ENCODE peak calls at places on chromosomes 4 and X, in five cellular contexts. O is HCT116, Q is MM.1S, F is SK-N-SH, A is left lung. T is an unnamed sample. For H3K4me1, the result is how much of the 10 kb centered on the place peaks cover.

GRCh38 chrX:18101087-18101486 is 119.6 kb downstream of the BEND2 start:
- DNase-seq in F (no peak), Q (no peak), O (no peak), A (no peak), T (no peak)

GRCh38 chr4:177008071-177008835 is 215.5 kb upstream of the VEGFC start:
- DNase-seq in F (no peak), O (no peak), Q (no peak), A (no peak), T (no peak)

GRCh38 chr4:7190668-7191545 is 1.4 kb upstream of the SORCS2 start:
- DNase-seq in A (no peak), Q (no peak), O (no peak), F (no peak), T (no peak)

GRCh38 chrX:31931225-31931624 is 859.4 kb upstream of the FTHL17 start:
- DNase-seq in F (no peak), Q (no peak), O (no peak), A (no peak), T (no peak)

GRCh38 chrX:45596190-45596808 is 395.6 kb upstream of the DIPK2B start:
- DNase-seq in F (no peak), A (no peak), Q (no peak), O (no peak), T (no peak)

GRCh38 chrX:77070108-77070918 is 376.9 kb upstream of the FGF16 start:
- DNase-seq in Q (no peak), O (no peak), F (no peak), A (no peak), T (no peak)

GRCh38 chr4:74190332-74190731 is 32.4 kb downstream of the MTHFD2L start:
- DNase-seq in O (no peak), Q (no peak), F (no peak), A (no peak), T (no peak)

GRCh38 chr4:7772708-7773385 is 166.8 kb downstream of the AFAP1 start:
- DNase-seq in Q (no peak), O (no peak), F (no peak), A (no peak), T (no peak)

GRCh38 chr4:154574311-154574710 is 11.5 kb downstream of the FGB start:
- DNase-seq in Q (no peak), O (no peak), F (no peak), A (no peak), T (no peak)

GRCh38 chrX:134603806-134604700 is 54.2 kb downstream of the PLAC1 start:
- DNase-seq in A (no peak), O (peak), F (no peak), Q (no peak), T (no peak)

GRCh38 chr4:36241771-36242170 is 2.5 kb downstream of the ARAP2 start:
- DNase-seq in O (no peak), F (no peak), Q (peak), A (no peak), T (no peak)

GRCh38 chr4:162485486-162485885 is 321.7 kb upstream of the FSTL5 start:
- DNase-seq in A (no peak), Q (no peak), O (no peak), F (no peak), T (no peak)

GRCh38 chrX:38664285-38664684 is 102.9 kb downstream of the TSPAN7 start:
- DNase-seq in O (peak), Q (peak), F (peak), A (no peak), T (no peak)

GRCh38 chrX:153598541-153599191 is at the start of gene CCNQ:
- DNase-seq in Q (peak), O (no peak), A (no peak), F (peak), T (no peak)

GRCh38 chr4:106315476-106315967 is 487 bp downstream of the TBCK start:
- DNase-seq in F (no peak), O (no peak), Q (peak), A (no peak), T (no peak)

GRCh38 chrX:23797371-23798128 is 14.6 kb downstream of the SAT1 start:
- DNase-seq in Q (no peak), O (no peak), F (no peak), A (no peak), T (no peak)

GRCh38 chr4:7367361-7367760 is 67.4 kb downstream of the PSAPL1 start:
- DNase-seq in O (no peak), A (peak), F (no peak), Q (no peak), T (no peak)

GRCh38 chr4:158327525-158327924 is 117.2 kb downstream of the TMEM144 start:
- DNase-seq in O (no peak), A (no peak), Q (no peak), F (no peak), T (no peak)

GRCh38 chr4:26819026-26819425 is 41.6 kb upstream of the STIM2 start:
- DNase-seq in O (no peak), A (no peak), Q (no peak), F (no peak), T (no peak)

GRCh38 chr4:97105716-97106115 is 1037.6 kb downstream of the STPG2 start:
- DNase-seq in A (no peak), F (no peak), Q (no peak), O (no peak), T (no peak)

GRCh38 chrX:47831788-47832187 is 4.9 kb upstream of the ZNF81 start:
- DNase-seq in O (peak), F (peak), Q (peak), A (no peak), T (no peak)

GRCh38 chr4:6418193-6418755 is 54.1 kb downstream of the PPP2R2C start:
- DNase-seq in F (no peak), O (no peak), Q (no peak), A (peak), T (no peak)

GRCh38 chr4:8506373-8507250 is 66.0 kb downstream of the TRMT44 start:
- DNase-seq in A (no peak), O (no peak), Q (no peak), F (no peak), T (no peak)

GRCh38 chrX:19879742-19880378 is 7.5 kb downstream of the SH3KBP1 start:
- DNase-seq in A (no peak), Q (no peak), F (no peak), O (no peak), T (no peak)

GRCh38 chr4:48653217-48654014 is 126.7 kb downstream of the FRYL start:
- DNase-seq in Q (no peak), O (no peak), F (peak), A (no peak), T (no peak)

GRCh38 chrX:119763175-119763574 is 4.8 kb downstream of the SOWAHD start:
- DNase-seq in F (no peak), A (no peak), O (no peak), Q (no peak), T (no peak)

GRCh38 chr4:128979934-128980333 is 113.4 kb downstream of the SCLT1 start:
- DNase-seq in O (no peak), A (no peak), Q (no peak), F (peak), T (no peak)

GRCh38 chrX:153687121-153688039 is at the start of gene SLC6A8:
- DNase-seq in Q (peak), A (peak), F (peak), O (peak), T (no peak)

GRCh38 chrX:23118890-23119527 is 119.2 kb downstream of the DDX53 start:
- DNase-seq in Q (no peak), O (no peak), A (no peak), F (no peak), T (no peak)

DNA sequence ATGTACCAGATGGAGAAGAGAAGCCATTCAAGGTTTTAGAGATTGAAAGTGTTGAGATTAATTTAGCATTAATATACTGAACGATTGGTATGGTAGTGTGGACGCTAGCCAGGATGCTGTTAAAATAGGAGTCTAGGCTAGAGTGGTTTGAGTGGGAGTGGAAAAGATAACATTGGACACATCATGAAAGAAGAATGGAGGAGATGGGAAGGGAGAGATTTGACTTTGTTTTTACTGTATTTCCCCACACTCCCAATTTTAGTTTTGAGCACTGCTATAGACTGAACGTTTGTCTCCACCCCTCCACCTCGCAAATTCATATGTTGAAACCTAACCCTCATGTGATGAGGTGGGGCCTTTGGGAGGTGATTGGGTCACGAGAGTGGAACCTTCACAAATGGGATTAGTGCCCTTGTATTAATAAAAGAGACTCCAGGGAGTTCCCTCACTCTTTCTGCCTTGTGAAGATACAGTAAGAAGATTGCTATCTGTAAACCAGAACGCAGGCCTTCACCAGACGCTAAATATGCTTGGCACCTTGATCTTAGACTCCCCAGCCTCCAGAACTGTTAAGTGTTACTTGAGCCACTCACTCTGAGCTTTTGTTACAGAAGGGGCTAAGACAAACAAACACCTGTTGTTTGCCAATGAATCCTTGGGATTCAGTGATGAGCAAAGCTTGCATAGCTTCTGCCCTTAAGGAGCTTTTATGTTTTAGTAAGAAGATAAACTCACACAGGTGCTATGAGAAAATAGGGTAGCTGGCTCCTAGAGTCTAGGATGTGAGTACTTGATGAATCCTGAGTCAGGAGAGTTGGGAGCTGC is 25.8 kb downstream of the USP9X start:
- DNase-seq in Q (no peak), A (no peak), F (no peak), O (no peak), T (no peak)
- H3K4me1 ChIP-seq in Q (under half), A (half or more), F (under half), O (under half), T (half or more)

DNA sequence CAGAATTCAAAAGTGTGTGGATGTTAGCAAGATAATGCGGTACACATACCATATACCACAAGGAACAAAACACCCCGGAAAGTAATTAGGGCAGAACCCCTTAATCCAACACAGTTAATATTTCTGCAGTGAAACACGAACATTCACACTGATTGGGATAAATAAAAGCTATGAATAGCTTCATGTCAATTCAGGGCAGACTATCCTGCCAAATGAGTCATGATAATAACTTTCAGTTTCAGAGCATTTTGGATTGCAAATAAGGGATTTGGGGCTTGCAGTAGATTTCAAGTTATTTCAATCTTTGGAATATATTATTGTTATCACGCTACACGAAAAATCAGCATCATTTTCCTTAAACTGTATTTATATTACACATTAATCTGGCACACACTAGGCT is 24.3 kb downstream of the IRF2 start:
- DNase-seq in A (no peak), F (no peak), Q (no peak), O (no peak), T (no peak)
- H3K4me1 ChIP-seq in A (half or more), F (half or more), Q (half or more), O (under half), T (half or more)

GRCh38 chrX:105634180-105634579 is 188.2 kb upstream of the NRK start:
- DNase-seq in O (no peak), Q (no peak), F (no peak), A (no peak), T (no peak)
- H3K4me1 ChIP-seq in O (under half), Q (under half), F (under half), A (under half), T (under half)

GRCh38 chr4:145935253-145936141 is 3.1 kb downstream of the ZNF827 start:
- DNase-seq in F (peak), O (no peak), A (no peak), Q (peak), T (no peak)

GRCh38 chr4:145931403-145931802 is 7.2 kb downstream of the ZNF827 start:
- DNase-seq in A (no peak), F (peak), O (no peak), Q (no peak), T (no peak)

GRCh38 chr4:145930592-145930991 is 8.0 kb downstream of the ZNF827 start:
- DNase-seq in A (no peak), Q (no peak), F (no peak), O (no peak), T (no peak)

GRCh38 chr4:145934434-145935047 is 4.1 kb downstream of the ZNF827 start:
- DNase-seq in F (peak), A (no peak), O (no peak), Q (no peak), T (no peak)

GRCh38 chr4:145933134-145933533 is 5.5 kb downstream of the ZNF827 start:
- DNase-seq in O (no peak), A (no peak), Q (no peak), F (no peak), T (no peak)
- H3K4me1 ChIP-seq in O (under half), A (under half), Q (under half), F (half or more), T (under half)